ENCODE peak calls at places on chromosomes 2 and 18, in six cellular contexts. N, B, R, A, X and Y are unnamed samples.

GRCh38 chr2:125167820-125168219 is 1142.7 kb downstream of the CNTNAP5 start:
- DNase-seq in N (no peak), B (no peak), R (no peak), A (no peak), X (no peak), Y (no peak)

GRCh38 chr18:2147866-2148265 is 423.4 kb downstream of the METTL4 start:
- DNase-seq in N (no peak), B (no peak), R (no peak), A (no peak), X (peak), Y (no peak)

GRCh38 chr18:54776282-54776977 is 51.8 kb upstream of the RAB27B start:
- DNase-seq in N (no peak), B (peak), R (peak), A (peak), X (no peak), Y (no peak)

GRCh38 chr2:190607014-190607597 is 41.8 kb upstream of the NAB1 start:
- DNase-seq in N (no peak), B (no peak), R (no peak), A (peak), X (no peak), Y (no peak)

GRCh38 chr18:79856119-79857080 is 58.7 kb downstream of the KCNG2 start:
- DNase-seq in N (no peak), B (peak), R (no peak), A (no peak), X (no peak), Y (no peak)

GRCh38 chr2:205612661-205613060 is 69.6 kb upstream of the NRP2 start:
- DNase-seq in N (no peak), B (no peak), R (no peak), A (no peak), X (no peak), Y (no peak)

GRCh38 chr18:56108486-56109367 is 520.7 kb upstream of the TCF4 start:
- DNase-seq in N (no peak), B (no peak), R (no peak), A (no peak), X (no peak), Y (no peak)

GRCh38 chr18:70420151-70420898 is 131.5 kb downstream of the SOCS6 start:
- DNase-seq in N (no peak), B (no peak), R (peak), A (no peak), X (no peak), Y (no peak)

GRCh38 chr2:64638502-64639120 is 15.1 kb downstream of the SERTAD2 start:
- DNase-seq in N (no peak), B (no peak), R (no peak), A (no peak), X (no peak), Y (no peak)

GRCh38 chr2:77149565-77149964 is 372.6 kb downstream of the LRRTM4 start:
- DNase-seq in N (no peak), B (no peak), R (no peak), A (no peak), X (no peak), Y (no peak)

GRCh38 chr2:77144772-77145171 is 377.4 kb downstream of the LRRTM4 start:
- DNase-seq in N (no peak), B (no peak), R (no peak), A (no peak), X (no peak), Y (no peak)

GRCh38 chr2:77147154-77147553 is 375.0 kb downstream of the LRRTM4 start:
- DNase-seq in N (no peak), B (no peak), R (no peak), A (no peak), X (no peak), Y (no peak)
- TF ChIP-seq POLR2AphosphoS5 in N (no peak), B (no peak), R (no peak), A (no peak), X (no peak), Y (no peak)

GRCh38 chr2:8682719-8683667 is 1.1 kb downstream of the ID2 start:
- DNase-seq in N (peak), B (peak), R (peak), A (peak), X (peak), Y (no peak)

GRCh38 chr2:8679567-8679826 is 2.4 kb upstream of the ID2 start:
- DNase-seq in N (no peak), B (no peak), R (no peak), A (no peak), X (no peak), Y (no peak)

GRCh38 chr2:8679827-8680731 is 1.8 kb upstream of the ID2 start:
- DNase-seq in N (peak), B (peak), R (peak), A (peak), X (peak), Y (no peak)

GRCh38 chr2:8681786-8682692 is at the start of gene ID2:
- DNase-seq in N (peak), B (peak), R (peak), A (peak), X (peak), Y (no peak)

GRCh38 chr2:8680931-8681760 is 710 bp upstream of the ID2 start:
- DNase-seq in N (peak), B (peak), R (peak), A (peak), X (peak), Y (no peak)
- TF ChIP-seq POLR2AphosphoS5 in N (no peak), B (peak), R (peak), A (no peak), X (peak), Y (no peak)

GRCh38 chr2:147027451-147027850 is 817.4 kb upstream of the ACVR2A start:
- DNase-seq in N (no peak), B (no peak), R (no peak), A (no peak), X (no peak), Y (no peak)

GRCh38 chr2:147026261-147026660 is 818.6 kb upstream of the ACVR2A start:
- DNase-seq in N (no peak), B (no peak), R (no peak), A (no peak), X (no peak), Y (no peak)

GRCh38 chr2:147030966-147031760 is 813.7 kb upstream of the ACVR2A start:
- DNase-seq in N (no peak), B (no peak), R (no peak), A (peak), X (peak), Y (no peak)

GRCh38 chr2:147026664-147027278 is 818.1 kb upstream of the ACVR2A start:
- DNase-seq in N (no peak), B (no peak), R (no peak), A (no peak), X (no peak), Y (no peak)

GRCh38 chr2:147025611-147026010 is 819.2 kb upstream of the ACVR2A start:
- DNase-seq in N (no peak), B (no peak), R (no peak), A (no peak), X (peak), Y (no peak)
- TF ChIP-seq POLR2AphosphoS5 in N (no peak), B (no peak), R (no peak), A (no peak), X (peak), Y (no peak)

DNA sequence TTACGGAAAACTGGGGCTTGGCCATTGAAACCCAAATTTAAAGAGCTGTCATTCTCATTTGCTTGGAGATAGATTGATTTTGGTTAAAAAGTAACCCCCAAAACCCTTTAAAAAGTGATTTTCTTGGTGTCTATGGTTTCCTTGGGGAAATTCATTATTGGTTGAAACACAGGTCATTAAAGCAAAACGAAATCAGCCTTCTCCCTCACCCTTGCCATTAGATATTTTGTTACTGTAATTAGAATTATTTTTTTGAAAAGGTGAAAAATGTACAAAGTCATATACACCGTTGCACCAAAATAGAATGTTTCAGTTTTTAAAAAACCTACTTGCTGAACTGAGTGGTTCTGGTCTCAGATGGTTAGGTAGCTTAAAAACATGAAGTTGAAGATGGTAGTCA is 1.9 kb downstream of the SKOR2 start:
- DNase-seq in N (no peak), B (no peak), R (no peak), A (no peak), X (no peak), Y (no peak)
- TF ChIP-seq POLR2AphosphoS5 in N (no peak), B (no peak), R (no peak), A (no peak), X (no peak), Y (no peak)